ENCODE peak calls at places on chromosomes 11 and 22, in nine cellular contexts. E is sigmoid colon; W is stimulated activated CD8-positive, alpha-beta memory T cell treated with anti-CD3 and anti-CD28 coated beads, Interleukin-7, amount 100 ng/mL, for 4 hours; X is NCI-H774; M is activated CD8-positive, alpha-beta memory T cell treated with anti-CD3 and anti-CD28 coated beads, Interleukin-2, amount 50 U/mL, for 4 hours; Y is fibroblast of pulmonary artery; H is AML-193; U is T-helper 1 cell; K is esophagus squamous epithelium. Z is an unnamed sample.

GRCh38 chr22:36144886-36145541 is 15.5 kb downstream of the APOL3 start:
- DNase-seq in K (no peak), W (no peak), X (peak), E (peak), Y (peak), H (peak), U (no peak), M (peak), Z (peak)

GRCh38 chr11:92528051-92528450 is 303.4 kb downstream of the FAT3 start:
- DNase-seq in U (no peak), Y (peak), K (no peak), E (no peak), M (no peak), X (no peak), W (no peak), H (no peak), Z (no peak)

GRCh38 chr11:61732705-61733104 is 19.7 kb upstream of the MYRF start:
- DNase-seq in E (no peak), W (no peak), Y (no peak), K (no peak), X (no peak), H (no peak), U (no peak), M (no peak), Z (no peak)

GRCh38 chr22:38163844-38164577 is 17.6 kb downstream of the PLA2G6 start:
- DNase-seq in U (no peak), K (no peak), Y (no peak), H (no peak), X (no peak), E (peak), W (no peak), M (no peak), Z (no peak)

GRCh38 chr11:31387379-31387778 is 17.7 kb downstream of the DNAJC24 start:
- DNase-seq in K (no peak), Y (peak), X (no peak), M (no peak), E (no peak), H (no peak), W (no peak), U (no peak), Z (no peak)

GRCh38 chr11:118415739-118416068 is 14.3 kb downstream of the ATP5MG start:
- DNase-seq in Y (peak), K (no peak), U (no peak), M (no peak), H (peak), X (peak), E (peak), W (no peak), Z (peak)

GRCh38 chr11:46121328-46121723 is at the start of gene PHF21A:
- DNase-seq in E (peak), M (peak), W (peak), Y (peak), X (peak), U (peak), H (peak), K (peak), Z (peak)

GRCh38 chr22:24402460-24403192 is 24.8 kb upstream of the ADORA2A start:
- DNase-seq in E (peak), Y (peak), U (no peak), W (no peak), K (no peak), H (peak), M (no peak), X (peak), Z (no peak)

GRCh38 chr11:32131321-32131720 is 40.4 kb downstream of the RCN1 start:
- DNase-seq in X (no peak), U (no peak), M (no peak), Y (peak), E (no peak), K (no peak), W (no peak), H (no peak), Z (no peak)

GRCh38 chr22:45441158-45441557 is 27.7 kb downstream of the RIBC2 start:
- DNase-seq in H (no peak), X (no peak), E (peak), W (no peak), Y (peak), U (no peak), M (no peak), K (no peak), Z (peak)

GRCh38 chr11:1844221-1845094 is 5.7 kb downstream of the TNNI2 start:
- DNase-seq in W (no peak), E (no peak), K (no peak), Y (peak), M (no peak), X (no peak), U (no peak), H (peak), Z (peak)

GRCh38 chr11:72703281-72704008 is 29.2 kb upstream of the PDE2A start:
- DNase-seq in X (no peak), W (no peak), U (no peak), E (peak), H (no peak), Y (peak), K (no peak), M (no peak), Z (no peak)

GRCh38 chr11:16981651-16982194 is 32.5 kb downstream of the PLEKHA7 start:
- DNase-seq in E (no peak), U (no peak), H (no peak), M (no peak), K (no peak), W (no peak), Y (peak), X (no peak), Z (no peak)

Z was measured in CD8-positive, alpha-beta T cell.